ENCODE peak calls at places on chromosomes 2 and 18, in six cellular contexts. Y is K562, L is GM12891, H is HepG2, Q is H1, D is GM12878. S is an unnamed sample.

GRCh38 chr2:31354837-31355236 is 59.7 kb downstream of the XDH start:
- DNase-seq in Y (no peak), Q (no peak), D (no peak), H (no peak), L (no peak), S (no peak)

GRCh38 chr18:67672719-67673118 is 156.2 kb upstream of the DSEL start:
- DNase-seq in H (no peak), Q (no peak), D (no peak), L (no peak), Y (no peak), S (no peak)

GRCh38 chr2:136238552-136239346 is 120.8 kb upstream of the CXCR4 start:
- DNase-seq in L (no peak), Y (no peak), H (no peak), D (peak; percentile 78), Q (no peak), S (no peak)

GRCh38 chr2:101114815-101115214 is 36.4 kb downstream of the TBC1D8 start:
- DNase-seq in D (no peak), H (no peak), L (no peak), Y (no peak), Q (no peak), S (no peak)

GRCh38 chr2:83991992-83992391 is 467.1 kb downstream of the SUCLG1 start:
- DNase-seq in Y (peak; percentile 31), L (no peak), D (no peak), H (no peak), Q (no peak), S (no peak)

GRCh38 chr18:3059272-3059671 is 46.3 kb upstream of the LPIN2 start:
- DNase-seq in H (no peak), Y (no peak), Q (no peak), D (no peak), L (no peak), S (no peak)

GRCh38 chr2:241726459-241726858 is 8.0 kb upstream of the D2HGDH start:
- DNase-seq in H (no peak), L (no peak), Q (no peak), D (no peak), Y (no peak), S (no peak)

GRCh38 chr2:86821306-86821705 is 30.6 kb upstream of the CD8A start:
- DNase-seq in Y (no peak), L (no peak), H (no peak), D (no peak), Q (no peak), S (no peak)

GRCh38 chr18:43622024-43622423 is 344.7 kb upstream of the SYT4 start:
- DNase-seq in H (no peak), Y (no peak), D (no peak), Q (no peak), L (no peak), S (no peak)

GRCh38 chr2:23699526-23699925 is 227.4 kb downstream of the ATAD2B start:
- DNase-seq in D (no peak), H (no peak), Y (no peak), L (no peak), Q (no peak), S (no peak)

GRCh38 chr2:174748948-174749347 is 15.3 kb downstream of the CHRNA1 start:
- DNase-seq in D (no peak), Y (peak; percentile 70), H (peak; percentile 59), L (no peak), Q (peak; percentile 89), S (no peak)

GRCh38 chr2:72745679-72746368 is 80.0 kb downstream of the EXOC6B start:
- DNase-seq in Q (no peak), H (peak; percentile 81), Y (peak; percentile 47), L (no peak), D (no peak), S (no peak)

GRCh38 chr2:241649414-241649813 is 11.9 kb downstream of the ATG4B start:
- DNase-seq in H (no peak), L (no peak), Y (no peak), Q (no peak), D (no peak), S (no peak)

GRCh38 chr2:96564563-96564962 is 28.0 kb downstream of the ARID5A start:
- DNase-seq in Y (no peak), L (no peak), H (no peak), D (no peak), Q (no peak), S (no peak)

GRCh38 chr2:25885933-25886332 is 7.6 kb upstream of the ASXL2 start:
- DNase-seq in Y (no peak), D (no peak), L (no peak), H (peak; percentile 93), Q (no peak), S (no peak)

GRCh38 chr2:30208453-30208852 is 22.9 kb upstream of the LBH start:
- DNase-seq in Q (peak; percentile 57), D (no peak), H (peak; percentile 46), L (no peak), Y (peak; percentile 53), S (no peak)

GRCh38 chr2:219298759-219299371 is 10.3 kb downstream of the PTPRN start:
- DNase-seq in L (peak; percentile 90), Y (peak; percentile 85), D (peak; percentile 32), H (peak; percentile 68), Q (peak; percentile 99), S (peak; percentile 94)

GRCh38 chr18:61854578-61854977 is 38.2 kb downstream of the RNF152 start:
- DNase-seq in D (no peak), Y (no peak), L (no peak), H (no peak), Q (no peak), S (no peak)

GRCh38 chr2:240594511-240595380 is 8.2 kb downstream of the CAPN10 start:
- DNase-seq in D (no peak), Y (no peak), Q (no peak), H (no peak), L (no peak), S (no peak)

GRCh38 chr2:160753331-160753654 is 259.7 kb upstream of the RBMS1 start:
- DNase-seq in L (no peak), D (no peak), Q (no peak), H (no peak), Y (no peak), S (no peak)

GRCh38 chr2:842151-842792 is 108.4 kb upstream of the SNTG2 start:
- DNase-seq in Y (no peak), H (no peak), D (no peak), L (no peak), Q (peak; percentile 39), S (no peak)

GRCh38 chr2:100754951-100755350 is 65.0 kb upstream of the NPAS2 start:
- DNase-seq in L (no peak), D (no peak), Q (no peak), Y (no peak), H (no peak), S (no peak)

GRCh38 chr2:26011990-26012856 is 21.7 kb upstream of the RAB10 start:
- DNase-seq in D (no peak), Y (peak; percentile 47), Q (no peak), L (no peak), H (peak; percentile 94), S (no peak)

GRCh38 chr2:162403884-162404283 is 60.0 kb downstream of the GCA start:
- DNase-seq in H (no peak), Q (no peak), L (no peak), D (no peak), Y (no peak), S (no peak)

DNA sequence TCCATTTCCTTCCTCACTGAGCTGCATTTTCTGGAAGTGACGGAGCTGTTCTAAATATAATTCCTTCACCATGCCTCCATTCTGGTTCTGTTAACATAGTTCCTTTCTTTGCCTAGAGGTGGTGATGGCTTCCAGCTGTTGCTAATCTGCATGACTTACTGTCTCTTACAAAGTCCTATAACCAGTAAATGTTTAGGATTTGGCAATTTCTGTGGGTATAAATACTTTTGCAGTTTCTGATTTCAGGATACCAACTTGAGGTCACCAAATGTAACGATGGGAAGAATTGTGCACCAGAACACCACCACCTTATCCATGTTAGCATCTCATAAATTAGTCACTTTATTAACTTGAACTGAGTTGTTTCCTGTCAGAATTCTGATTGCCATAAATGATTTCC is 101.8 kb upstream of the FN1 start:
- DNase-seq in Q (no peak), H (no peak), L (no peak), D (no peak), Y (no peak), S (no peak)
- TF ChIP-seq POLR2AphosphoS5 in Q (no peak), H (no peak), L (no peak), D (no peak), Y (no peak), S (no peak)

DNA sequence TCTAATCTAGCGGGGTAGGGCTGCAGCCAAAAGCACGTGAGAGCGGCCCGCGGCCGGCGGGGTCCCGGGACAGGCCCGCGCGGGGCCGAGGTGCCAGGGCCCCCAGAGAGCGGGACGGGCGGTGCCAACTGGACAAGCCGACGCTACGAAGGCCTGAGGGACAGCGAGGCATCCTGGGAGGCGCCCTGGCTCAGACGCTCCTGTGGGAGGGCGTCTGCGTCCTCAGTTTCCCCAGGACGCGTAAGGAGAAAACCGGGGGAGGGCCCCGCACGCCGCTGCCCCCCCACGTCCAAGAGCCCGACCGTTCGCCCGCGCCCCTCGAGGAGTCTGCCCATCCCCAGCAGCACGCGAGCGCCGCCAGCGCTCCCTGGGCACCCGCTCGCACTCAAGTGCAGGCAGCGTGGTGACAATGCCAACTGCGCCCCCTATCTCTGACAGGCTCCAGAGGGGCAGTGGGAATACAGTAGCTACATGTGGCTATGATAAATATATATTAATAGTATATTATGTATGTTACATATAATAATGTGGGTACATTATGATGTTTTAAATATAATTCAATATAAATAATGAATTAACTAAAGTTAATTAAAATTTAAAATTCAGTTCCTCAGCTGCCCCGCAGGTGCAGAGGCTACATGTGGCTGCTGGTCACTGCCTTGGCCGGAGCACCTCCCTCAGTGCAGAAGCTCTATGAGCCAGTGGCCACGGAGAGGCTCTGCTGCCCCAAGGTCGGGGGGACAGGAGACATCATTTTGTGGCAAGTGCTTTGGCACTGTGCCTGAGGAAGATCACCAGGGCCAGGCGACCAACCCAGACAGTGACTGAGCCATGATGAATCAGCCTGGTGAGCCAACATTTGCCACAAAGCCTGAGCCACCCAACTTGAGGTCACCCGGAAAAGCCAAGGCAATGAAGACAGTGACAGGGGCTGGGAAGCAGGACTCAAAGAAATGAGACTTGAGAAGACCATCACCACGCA is 5.5 kb upstream of the SFT2D3 start:
- DNase-seq in Y (no peak), Q (peak; percentile 82), D (no peak), L (no peak), H (no peak), S (no peak)
- TF ChIP-seq TAF1 in Y (no peak), Q (no peak), D (no peak), L (no peak), H (no peak), S (no peak)

GRCh38 chr2:68774569-68775271 is 40.1 kb downstream of the ARHGAP25 start:
- DNase-seq in H (no peak), Y (peak; percentile 70), D (peak; percentile 54), Q (no peak), L (peak; percentile 56), S (peak; percentile 67)
- TF ChIP-seq POLR2A in H (no peak), Y (peak; percentile 65), D (no peak), Q (no peak), L (no peak), S (peak; percentile 60)

GRCh38 chr2:137521653-137522052 is 442.6 kb upstream of the HNMT start:
- DNase-seq in Q (no peak), Y (no peak), D (no peak), H (no peak), L (no peak), S (no peak)

GRCh38 chr2:137525644-137526190 is 438.6 kb upstream of the HNMT start:
- DNase-seq in L (no peak), Q (no peak), H (no peak), D (no peak), Y (no peak), S (no peak)
- TF ChIP-seq POLR2AphosphoS5 in L (no peak), Q (no peak), H (no peak), D (no peak), Y (no peak), S (no peak)